ENCODE peak calls at places on chromosomes 16 and 17, in ten cellular contexts. A is body of pancreas; C is fibroblast of lung; J is left ventricle myocardium inferior; W is endothelial cell of umbilical vein; V is CD8-positive, alpha-beta memory T cell; O is NT2/D1; Y is breast epithelium; F is psoas muscle; U is cardiac muscle cell. E is an unnamed sample.
A peak's percentile ranks its signal among the peaks of the same experiment; 100 is the strongest.

GRCh38 chr16:87723224-87723619 is 42.6 kb downstream of the KLHDC4 start:
- DNase-seq in C (peak; percentile 95), F (peak; percentile 51), V (no peak), J (peak; percentile 57), W (peak; percentile 88), Y (no peak), U (peak; percentile 72), O (no peak), A (peak; percentile 61), E (no peak)

GRCh38 chr17:69325518-69326301 is 1.2 kb downstream of the ABCA5 start:
- DNase-seq in A (peak; percentile 23), C (no peak), U (no peak), F (no peak), W (no peak), V (no peak), O (no peak), Y (no peak), J (no peak), E (no peak)

GRCh38 chr16:89565506-89566372 is 5.3 kb downstream of the RPL13 start:
- DNase-seq in C (peak; percentile 56), U (peak; percentile 53), V (peak; percentile 41), A (peak; percentile 74), F (peak; percentile 70), W (peak; percentile 57), Y (peak; percentile 61), O (peak; percentile 64), J (peak; percentile 37), E (no peak)

GRCh38 chr16:87490091-87490798 is 2.6 kb downstream of the ZCCHC14 start:
- DNase-seq in U (peak; percentile 15), Y (no peak), O (no peak), J (no peak), W (peak; percentile 36), V (peak; percentile 81), F (no peak), C (no peak), A (no peak), E (no peak)

GRCh38 chr17:2083613-2084128 is 28.8 kb downstream of the HIC1 start:
- DNase-seq in O (no peak), U (no peak), A (no peak), F (no peak), J (no peak), W (peak; percentile 37), C (no peak), V (no peak), Y (no peak), E (no peak)

GRCh38 chr17:64171041-64171440 is 41.1 kb upstream of the ERN1 start:
- DNase-seq in Y (no peak), A (no peak), F (no peak), C (peak; percentile 37), V (no peak), O (no peak), J (no peak), W (peak; percentile 59), U (peak; percentile 47), E (no peak)

GRCh38 chr17:1024076-1024475 is 27.1 kb downstream of the TIMM22 start:
- DNase-seq in U (no peak), Y (no peak), C (no peak), V (no peak), W (no peak), J (no peak), A (no peak), O (no peak), F (no peak), E (no peak)

GRCh38 chr17:55241097-55241496 is 23.7 kb upstream of the HLF start:
- DNase-seq in V (no peak), F (no peak), C (no peak), O (no peak), Y (no peak), W (no peak), U (no peak), J (no peak), A (no peak), E (no peak)

GRCh38 chr17:61806081-61806828 is 57.1 kb downstream of the BRIP1 start:
- DNase-seq in O (no peak), U (no peak), W (no peak), C (peak; percentile 6), A (no peak), J (no peak), Y (no peak), F (no peak), V (no peak), E (no peak)

GRCh38 chr17:61803796-61804195 is 59.5 kb downstream of the BRIP1 start:
- DNase-seq in W (no peak), C (no peak), O (no peak), A (no peak), J (no peak), Y (no peak), V (no peak), F (no peak), U (no peak), E (no peak)

GRCh38 chr17:61803216-61803615 is 60.1 kb downstream of the BRIP1 start:
- DNase-seq in Y (no peak), C (no peak), J (no peak), O (no peak), V (no peak), F (no peak), A (no peak), U (no peak), W (no peak), E (no peak)

GRCh38 chr17:61806941-61807340 is 56.4 kb downstream of the BRIP1 start:
- DNase-seq in W (no peak), O (no peak), A (no peak), U (no peak), Y (no peak), J (no peak), C (peak; percentile 43), F (no peak), V (no peak), E (no peak)

GRCh38 chr17:61805399-61805798 is 57.9 kb downstream of the BRIP1 start:
- DNase-seq in U (peak; percentile 28), F (no peak), V (no peak), O (no peak), Y (no peak), J (no peak), W (no peak), C (peak; percentile 82), A (no peak), E (no peak)
- H3K4me3 ChIP-seq in U (no peak overlapping the region), F (no peak overlapping the region), V (no peak overlapping the region), O (no peak overlapping the region), Y (no peak overlapping the region), J (no peak overlapping the region), W (no peak overlapping the region), C (no peak overlapping the region), A (no peak overlapping the region), E (no peak overlapping the region)

GRCh38 chr16:50247123-50247905 is 19.0 kb upstream of the ADCY7 start:
- DNase-seq in Y (no peak), F (no peak), J (no peak), A (no peak), W (no peak), O (no peak), V (no peak), C (no peak), U (no peak), E (no peak)
- H3K4me3 ChIP-seq in Y (no peak overlapping the region), F (no peak overlapping the region), J (peak overlapping the region; percentile 69), A (no peak overlapping the region), W (no peak overlapping the region), O (no peak overlapping the region), V (no peak overlapping the region), C (no peak overlapping the region), U (peak overlapping the region; percentile 38), E (peak overlapping the region; percentile 83)

DNA sequence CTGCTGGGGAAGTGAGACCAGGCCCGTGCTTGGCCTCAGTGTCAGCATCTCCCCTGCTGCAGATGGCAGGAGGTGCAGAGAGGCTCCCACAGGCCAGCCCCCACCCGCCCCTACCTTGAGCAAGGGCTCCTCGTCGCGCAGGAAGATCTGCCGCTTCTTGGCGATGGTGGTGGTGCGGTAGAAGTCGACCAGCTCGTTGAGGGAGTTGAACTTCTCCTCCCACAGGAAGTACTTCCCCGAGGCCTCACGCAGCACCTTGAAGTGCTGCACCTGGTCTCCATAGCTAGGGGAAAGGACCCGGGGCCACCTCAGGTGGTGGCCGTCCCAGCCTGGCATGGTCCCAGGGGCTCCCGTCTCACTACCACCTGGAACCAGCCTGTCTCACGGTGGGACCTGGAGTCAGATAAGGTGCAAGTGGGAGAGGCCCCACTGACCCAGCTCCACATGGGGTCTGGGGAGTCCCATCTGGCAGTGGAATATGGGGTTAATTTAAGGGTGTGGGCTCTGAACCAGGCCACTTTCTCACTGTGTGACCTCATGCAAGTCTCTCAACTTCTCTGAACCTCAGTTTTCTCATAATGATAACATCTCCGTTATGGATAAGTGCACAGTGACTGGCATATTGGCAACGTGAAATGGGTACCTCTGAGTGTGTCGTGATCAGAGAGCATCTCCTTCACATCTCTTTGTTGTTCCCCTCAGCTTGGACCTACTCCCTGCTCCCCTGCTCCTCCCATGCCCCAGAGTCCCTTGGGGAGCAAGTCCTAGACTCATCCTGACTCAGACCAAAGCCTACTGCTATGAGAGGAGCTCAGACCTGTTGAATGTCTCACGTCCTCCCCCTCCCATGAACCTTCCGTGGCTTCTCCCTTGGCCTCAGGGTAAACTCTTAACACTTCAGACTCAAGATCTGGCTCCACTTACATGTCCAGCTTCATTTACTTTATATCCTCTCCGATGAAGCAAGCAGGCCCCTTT is 19.8 kb upstream of the FAM83G start:
- DNase-seq in Y (no peak), V (peak; percentile 45), A (no peak), C (no peak), J (peak; percentile 6), W (no peak), F (peak; percentile 11), U (no peak), O (no peak), E (no peak)
- H3K4me3 ChIP-seq in Y (no peak overlapping the region), V (no peak overlapping the region), A (no peak overlapping the region), C (no peak overlapping the region), J (no peak overlapping the region), W (no peak overlapping the region), F (no peak overlapping the region), U (no peak overlapping the region), O (no peak overlapping the region), E (no peak overlapping the region)

GRCh38 chr16:67483731-67484525 is 581 bp upstream of the AGRP start:
- DNase-seq in U (no peak), A (no peak), V (no peak), F (no peak), J (no peak), C (no peak), O (no peak), Y (no peak), W (no peak), E (no peak)

GRCh38 chr16:67481561-67482259 is 753 bp upstream of the ATP6V0D1 start:
- DNase-seq in O (no peak), J (peak; percentile 48), W (peak; percentile 60), C (peak; percentile 57), V (peak; percentile 36), F (peak; percentile 60), A (peak; percentile 54), U (peak; percentile 45), Y (no peak), E (no peak)

GRCh38 chr16:67482260-67482924 is 955 bp downstream of the AGRP start:
- DNase-seq in A (no peak), U (no peak), F (no peak), C (no peak), J (no peak), V (no peak), O (no peak), W (no peak), Y (no peak), E (no peak)

GRCh38 chr16:67480833-67481560 is at the start of gene ATP6V0D1:
- DNase-seq in W (peak; percentile 99), F (peak; percentile 98), A (peak; percentile 99), U (peak; percentile 99), V (peak; percentile 98), O (peak; percentile 96), Y (peak; percentile 99), J (peak; percentile 99), C (peak; percentile 95), E (peak; percentile 84)

DNA sequence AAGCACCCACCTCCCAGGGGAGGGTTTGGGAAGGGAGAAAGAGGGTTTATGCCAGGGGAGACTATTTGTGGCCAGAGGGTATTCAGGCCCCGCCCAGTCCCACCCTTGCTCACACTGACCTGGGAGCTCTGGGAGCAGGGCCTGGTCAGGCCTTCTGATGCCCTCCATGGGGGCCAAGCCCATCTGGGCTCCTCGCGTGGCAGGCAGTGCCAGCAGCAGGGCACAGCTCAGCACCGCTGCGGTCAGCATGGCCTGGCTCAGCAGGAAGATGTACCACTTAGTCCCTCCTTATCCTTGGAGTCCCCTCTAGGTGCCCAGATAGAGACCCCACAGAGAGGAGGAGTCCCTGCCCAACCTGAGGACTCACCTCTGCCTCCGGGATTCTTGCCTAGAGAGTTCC is at the start of gene AGRP:
- DNase-seq in C (no peak), O (no peak), J (no peak), A (no peak), Y (no peak), V (no peak), W (no peak), U (no peak), F (no peak), E (no peak)
- H3K4me3 ChIP-seq in C (no peak within 1 kb of the TSS), O (no peak within 1 kb of the TSS), J (peak within 1 kb of the TSS; percentile 96), A (no peak within 1 kb of the TSS), Y (no peak within 1 kb of the TSS), V (peak within 1 kb of the TSS; percentile 83), W (no peak within 1 kb of the TSS), U (no peak within 1 kb of the TSS), F (peak within 1 kb of the TSS; percentile 93), E (no peak within 1 kb of the TSS)